ENCODE peak calls at places on chromosomes 11 and 22, in four cellular contexts. Y is hepatocyte, O is epithelial cell of esophagus, P is upper lobe of right lung. W is an unnamed sample.

GRCh38 chr22:29124777-29125506 is 52.1 kb downstream of the KREMEN1 start:
- DNase-seq in O (no peak), P (no peak), Y (no peak), W (no peak)

GRCh38 chr11:113401718-113402117 is 14.1 kb downstream of the ANKK1 start:
- DNase-seq in O (peak), P (peak), Y (peak), W (peak)

GRCh38 chr11:103491777-103492176 is 382.6 kb downstream of the DYNC2H1 start:
- DNase-seq in P (no peak), O (peak), Y (no peak), W (no peak)

GRCh38 chr11:116853461-116854073 is 16.1 kb upstream of the APOA1 start:
- DNase-seq in Y (peak), O (peak), P (no peak), W (no peak)

GRCh38 chr11:5083602-5084001 is 14.2 kb downstream of the OR52E1 start:
- DNase-seq in O (no peak), Y (no peak), P (no peak), W (no peak)

GRCh38 chr11:85316967-85317366 is 310.2 kb downstream of the DLG2 start:
- DNase-seq in Y (no peak), O (no peak), P (no peak), W (no peak)

GRCh38 chr22:43066844-43067385 is 22.3 kb downstream of the TTLL1 start:
- DNase-seq in O (peak), Y (peak), P (no peak), W (no peak)

GRCh38 chr22:26393929-26394328 is 35.1 kb upstream of the ASPHD2 start:
- DNase-seq in O (no peak), Y (no peak), P (no peak), W (no peak)

GRCh38 chr11:68362801-68363379 is 50.5 kb downstream of the LRP5 start:
- DNase-seq in O (no peak), P (no peak), Y (no peak), W (no peak)

GRCh38 chr11:86550757-86551156 is 121.7 kb downstream of the ME3 start:
- DNase-seq in O (no peak), P (no peak), Y (no peak), W (no peak)

GRCh38 chr11:14980854-14981253 is 8.7 kb upstream of the CALCA start:
- DNase-seq in P (no peak), Y (no peak), O (peak), W (no peak)

GRCh38 chr11:94401773-94402265 is 600 bp upstream of the GPR83 start:
- DNase-seq in O (no peak), P (no peak), Y (no peak), W (no peak)
- H3K4me3 ChIP-seq in O (no peak), P (no peak), Y (no peak), W (peak)

GRCh38 chr11:44899959-44900358 is 50.7 kb downstream of the TP53I11 start:
- DNase-seq in P (no peak), O (peak), Y (no peak), W (no peak)

GRCh38 chr11:44893250-44894216 is 57.1 kb downstream of the TP53I11 start:
- DNase-seq in O (no peak), Y (no peak), P (no peak), W (no peak)

GRCh38 chr11:44892843-44893242 is 57.8 kb downstream of the TP53I11 start:
- DNase-seq in O (no peak), P (no peak), Y (no peak), W (no peak)

GRCh38 chr11:44889266-44889665 is 61.4 kb downstream of the TP53I11 start:
- DNase-seq in O (no peak), Y (no peak), P (no peak), W (no peak)

GRCh38 chr11:44894217-44894617 is 56.5 kb downstream of the TP53I11 start:
- DNase-seq in O (peak), Y (peak), P (peak), W (no peak)
- TF ChIP-seq CTCF in O (peak), Y (peak), P (peak), W (peak)

DNA sequence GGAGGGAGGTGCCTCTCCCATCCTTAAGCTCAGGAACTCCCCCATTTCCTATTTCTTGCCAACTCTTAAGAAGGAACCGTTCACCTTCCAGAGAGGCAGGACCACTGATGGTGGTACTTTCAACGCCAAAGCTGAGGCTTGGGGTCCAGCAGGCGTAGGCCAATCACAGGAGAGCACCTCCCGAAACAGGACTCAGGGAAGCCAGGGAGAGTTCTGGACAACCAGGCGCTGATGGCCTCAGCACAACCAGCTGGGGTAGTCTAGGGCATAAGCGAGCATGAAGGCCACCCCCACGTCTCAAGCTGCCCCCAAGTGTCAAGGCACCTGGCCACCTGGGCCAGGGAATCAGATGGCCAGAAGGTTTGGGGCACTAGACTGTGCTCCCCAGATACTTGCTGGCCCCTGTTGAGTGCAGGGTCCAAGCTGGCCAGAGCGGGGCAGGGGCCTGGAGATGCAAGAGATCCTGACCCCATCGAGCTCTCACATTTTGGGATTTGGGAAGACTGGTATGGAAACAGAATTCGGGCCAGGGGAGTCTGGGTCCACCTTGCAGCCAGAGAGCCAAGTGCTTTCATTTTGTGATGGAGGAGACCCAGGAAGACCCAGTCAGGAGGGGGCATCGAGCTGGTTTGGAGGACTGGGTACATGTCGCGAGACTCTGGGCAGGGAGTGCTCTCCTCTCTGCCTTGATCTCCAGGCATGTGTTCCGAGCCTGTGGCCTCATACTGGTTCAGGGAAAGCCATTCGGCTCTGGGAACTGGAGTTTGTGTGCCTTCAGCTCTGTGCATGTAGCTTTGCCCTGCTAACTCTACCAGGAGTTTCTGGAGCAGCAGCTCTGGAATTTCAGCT is 926 bp downstream of the CD6 start:
- DNase-seq in P (no peak), O (no peak), Y (no peak), W (peak)
- H3K4me3 ChIP-seq in P (peak), O (no peak), Y (no peak), W (no peak)

GRCh38 chr11:66344550-66345315 is at the start of gene BRMS1:
- DNase-seq in P (peak), Y (peak), O (peak), W (peak)
- TF ChIP-seq CTCF in P (peak), Y (no peak), O (peak), W (no peak)

GRCh38 chr11:69774354-69775162 is 583 bp downstream of the FGF4 start:
- DNase-seq in Y (no peak), O (no peak), P (no peak), W (no peak)
- H3K4me3 ChIP-seq in Y (no peak), O (no peak), P (no peak), W (no peak)

DNA sequence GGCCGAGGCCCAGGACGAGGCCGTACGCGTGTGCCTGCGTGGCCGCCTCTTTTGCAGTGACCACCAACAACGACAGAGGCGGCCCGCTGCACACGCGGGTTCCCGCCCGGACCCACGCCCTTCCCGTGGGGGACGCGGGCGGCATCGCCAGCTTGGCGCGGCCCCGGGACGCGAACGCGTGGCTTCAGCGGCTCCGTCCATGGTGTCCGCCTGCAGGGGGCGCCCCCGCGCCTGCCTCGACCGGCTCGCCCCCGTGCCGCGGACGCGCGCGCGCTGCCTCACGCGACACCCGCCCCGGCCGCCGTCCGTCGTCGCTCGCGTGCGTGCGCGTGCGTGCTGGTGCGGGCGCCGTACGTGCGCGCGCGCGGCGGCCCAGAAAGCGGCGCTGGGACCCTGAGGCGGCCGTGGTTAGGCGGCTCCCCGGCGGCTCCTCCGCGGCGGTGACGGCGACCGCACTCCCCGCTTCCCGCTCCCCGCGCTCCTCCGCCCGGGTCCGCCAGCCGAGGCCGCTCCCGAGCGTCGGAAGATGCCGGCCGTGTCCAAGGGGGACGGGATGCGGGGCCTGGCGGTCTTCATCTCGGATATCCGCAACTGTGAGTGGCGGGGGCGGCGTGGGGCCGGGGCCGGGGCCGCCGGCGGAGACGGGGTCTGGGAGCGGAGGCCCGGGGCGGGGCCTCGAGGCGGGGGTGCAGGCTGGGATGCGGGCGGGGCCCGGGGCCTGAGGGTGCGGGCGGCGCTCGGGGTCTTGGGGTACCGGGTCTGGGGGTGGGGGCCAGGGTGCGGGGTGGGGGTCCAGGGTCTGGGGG is at the start of gene AP2A2:
- DNase-seq in Y (peak), P (peak), O (peak), W (no peak)
- TF ChIP-seq CTCF in Y (peak), P (peak), O (peak), W (peak)

GRCh38 chr22:37260939-37261338 is 16.9 kb upstream of the RAC2 start:
- DNase-seq in P (peak), O (peak), Y (peak), W (peak)

GRCh38 chr22:37259540-37260029 is 15.5 kb upstream of the RAC2 start:
- DNase-seq in O (peak), P (peak), Y (peak), W (peak)

GRCh38 chr22:37263966-37264887 is 18.1 kb upstream of the CYTH4 start:
- DNase-seq in Y (no peak), P (peak), O (peak), W (peak)

GRCh38 chr22:37260396-37260795 is 16.3 kb upstream of the RAC2 start:
- DNase-seq in O (no peak), P (peak), Y (no peak), W (no peak)

GRCh38 chr22:37262346-37262745 is 18.3 kb upstream of the RAC2 start:
- DNase-seq in O (no peak), P (peak), Y (no peak), W (no peak)
- H3K4me3 ChIP-seq in O (no peak), P (no peak), Y (no peak), W (no peak)

DNA sequence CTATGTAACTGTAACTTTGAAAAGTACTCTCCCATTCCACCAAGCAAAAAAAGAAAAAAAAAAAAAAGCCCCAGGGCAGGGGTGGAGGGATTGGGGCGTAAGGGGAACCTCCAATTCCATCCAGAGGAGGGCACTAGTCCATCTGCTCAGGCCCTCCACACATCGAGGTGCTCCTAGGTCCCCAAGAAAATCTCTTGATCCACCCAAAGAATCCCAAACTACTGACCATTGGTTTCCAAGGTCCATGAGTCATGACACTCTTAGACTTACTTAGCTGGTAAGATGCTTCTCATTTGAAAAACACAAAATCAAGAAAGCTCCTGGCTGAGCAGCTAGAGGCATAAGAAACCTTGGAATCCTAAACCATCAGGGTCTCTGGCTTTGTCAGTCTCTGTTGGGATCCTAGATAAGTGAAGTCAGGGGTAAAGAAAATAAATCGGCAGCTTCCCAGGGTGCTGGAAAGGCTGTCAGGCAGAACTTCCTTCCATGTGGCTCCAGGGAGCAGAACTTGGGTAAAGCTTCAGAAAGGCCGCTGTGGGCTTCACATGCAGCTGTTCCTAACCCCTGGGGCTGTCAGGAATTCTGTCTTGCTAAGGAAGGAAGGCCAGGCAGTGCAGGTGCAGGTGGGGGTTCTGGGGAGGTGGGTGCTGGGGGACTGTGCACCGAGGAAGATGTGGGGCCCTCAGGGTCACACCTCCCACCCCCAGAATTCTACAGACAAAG is 49.4 kb upstream of the ADA2 start:
- DNase-seq in O (no peak), Y (no peak), P (no peak), W (no peak)
- TF ChIP-seq CTCF in O (no peak), Y (peak), P (peak), W (no peak)

W was measured in RWPE2.